ENCODE peak calls at places on chromosomes 2 and 18, in seven cellular contexts. K is astrocyte of the spinal cord, D is PC-3, L is upper lobe of right lung, F is osteoblast, S is bronchial epithelial cell, C is foreskin fibroblast. Y is an unnamed sample.

GRCh38 chr18:12585218-12585617 is 72.7 kb downstream of the SPIRE1 start:
- DNase-seq in K (no peak), D (no peak), L (no peak), F (peak; percentile 32), S (no peak), C (no peak), Y (no peak)

GRCh38 chr2:240225116-240225515 is 84.7 kb upstream of the OTOS start:
- DNase-seq in K (no peak), D (no peak), L (no peak), F (no peak), S (no peak), C (no peak), Y (no peak)

GRCh38 chr18:68262697-68263293 is 452.1 kb downstream of the TMX3 start:
- DNase-seq in K (peak; percentile 72), D (peak; percentile 88), L (no peak), F (peak; percentile 3), S (peak; percentile 92), C (peak; percentile 56), Y (peak; percentile 34)

GRCh38 chr2:147575106-147575505 is 269.7 kb upstream of the ACVR2A start:
- DNase-seq in K (no peak), D (no peak), L (no peak), F (no peak), S (peak; percentile 40), C (no peak), Y (no peak)

GRCh38 chr2:157940024-157940423 is 63.9 kb upstream of the ACVR1 start:
- DNase-seq in K (no peak), D (peak; percentile 52), L (no peak), F (no peak), S (peak; percentile 38), C (no peak), Y (no peak)

GRCh38 chr2:98880266-98881152 is 55.5 kb downstream of the CRACDL start:
- DNase-seq in K (no peak), D (no peak), L (peak; percentile 49), F (no peak), S (no peak), C (no peak), Y (no peak)

GRCh38 chr2:33038799-33039198 is 92.0 kb downstream of the LTBP1 start:
- DNase-seq in K (no peak), D (no peak), L (no peak), F (no peak), S (no peak), C (no peak), Y (no peak)

GRCh38 chr2:102024410-102024809 is 32.6 kb downstream of the IL1R2 start:
- DNase-seq in K (no peak), D (no peak), L (no peak), F (no peak), S (no peak), C (no peak), Y (no peak)

GRCh38 chr2:144459937-144460336 is 60.0 kb downstream of the ZEB2 start:
- DNase-seq in K (peak; percentile 65), D (no peak), L (no peak), F (peak; percentile 18), S (no peak), C (peak; percentile 59), Y (no peak)

GRCh38 chr2:239440511-239440959 is 39.7 kb upstream of the HDAC4 start:
- DNase-seq in K (peak; percentile 31), D (no peak), L (no peak), F (no peak), S (no peak), C (no peak), Y (no peak)

GRCh38 chr2:60873381-60873780 is 8.0 kb upstream of the REL start:
- DNase-seq in K (no peak), D (no peak), L (no peak), F (no peak), S (no peak), C (no peak), Y (no peak)

GRCh38 chr2:50492452-50492851 is 539.5 kb downstream of the NRXN1 start:
- DNase-seq in K (peak; percentile 60), D (peak; percentile 62), L (no peak), F (peak; percentile 82), S (peak; percentile 59), C (peak; percentile 17), Y (peak; percentile 44)

GRCh38 chr2:63424329-63425078 is 163.8 kb downstream of the WDPCP start:
- DNase-seq in K (peak; percentile 41), D (peak; percentile 85), L (no peak), F (no peak), S (peak; percentile 54), C (peak; percentile 24), Y (peak; percentile 1)

GRCh38 chr18:62525611-62526010 is 2.8 kb downstream of the ZCCHC2 start:
- DNase-seq in K (no peak), D (peak; percentile 32), L (no peak), F (no peak), S (no peak), C (no peak), Y (no peak)

GRCh38 chr18:48800877-48801727 is 149.7 kb downstream of the SMAD7 start:
- DNase-seq in K (no peak), D (no peak), L (peak; percentile 34), F (peak; percentile 91), S (no peak), C (peak; percentile 65), Y (no peak)

GRCh38 chr2:176083796-176084261 is at the start of gene EVX2:
- DNase-seq in K (no peak), D (no peak), L (no peak), F (peak; percentile 82), S (no peak), C (no peak), Y (no peak)

GRCh38 chr2:169446452-169446851 is 32.8 kb upstream of the BBS5 start:
- DNase-seq in K (no peak), D (no peak), L (no peak), F (no peak), S (no peak), C (no peak), Y (no peak)
- TF ChIP-seq CTCF in K (no peak), D (no peak), L (no peak), F (no peak), S (no peak), C (no peak), Y (no peak)

DNA sequence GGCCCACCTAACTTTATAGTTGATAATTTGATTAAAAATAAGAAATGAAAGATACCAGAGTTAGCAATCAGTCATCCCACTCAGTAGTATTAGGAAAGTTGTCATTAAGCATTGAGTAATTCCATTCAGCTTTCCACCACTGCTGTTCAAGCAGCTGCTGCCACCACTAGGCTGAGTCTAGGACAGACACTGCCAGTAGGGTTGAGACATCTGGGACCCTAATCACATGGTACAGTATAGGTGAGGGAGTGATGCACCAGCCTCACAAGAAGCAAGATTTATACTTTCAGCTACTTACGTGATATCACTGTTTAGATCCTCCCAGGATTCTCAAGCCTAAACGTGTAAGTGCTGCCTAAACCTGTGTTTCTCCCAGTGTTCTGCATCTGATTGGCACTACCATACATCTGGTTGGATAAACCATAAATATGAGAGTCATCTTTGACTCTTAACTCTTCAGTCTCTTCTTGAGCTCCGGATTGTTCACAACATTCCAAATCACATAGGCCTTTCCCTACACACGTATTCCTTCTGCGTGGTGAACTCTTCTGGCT is 3.2 kb downstream of the UBXN4 start:
- DNase-seq in K (peak; percentile 13), D (peak; percentile 62), L (no peak), F (no peak), S (peak; percentile 80), C (peak; percentile 49), Y (no peak)
- H3K4me3 ChIP-seq in K (no peak overlapping the region), D (no peak overlapping the region), L (no peak overlapping the region), F (no peak overlapping the region), S (no peak overlapping the region), C (no peak overlapping the region), Y (no peak overlapping the region)

DNA sequence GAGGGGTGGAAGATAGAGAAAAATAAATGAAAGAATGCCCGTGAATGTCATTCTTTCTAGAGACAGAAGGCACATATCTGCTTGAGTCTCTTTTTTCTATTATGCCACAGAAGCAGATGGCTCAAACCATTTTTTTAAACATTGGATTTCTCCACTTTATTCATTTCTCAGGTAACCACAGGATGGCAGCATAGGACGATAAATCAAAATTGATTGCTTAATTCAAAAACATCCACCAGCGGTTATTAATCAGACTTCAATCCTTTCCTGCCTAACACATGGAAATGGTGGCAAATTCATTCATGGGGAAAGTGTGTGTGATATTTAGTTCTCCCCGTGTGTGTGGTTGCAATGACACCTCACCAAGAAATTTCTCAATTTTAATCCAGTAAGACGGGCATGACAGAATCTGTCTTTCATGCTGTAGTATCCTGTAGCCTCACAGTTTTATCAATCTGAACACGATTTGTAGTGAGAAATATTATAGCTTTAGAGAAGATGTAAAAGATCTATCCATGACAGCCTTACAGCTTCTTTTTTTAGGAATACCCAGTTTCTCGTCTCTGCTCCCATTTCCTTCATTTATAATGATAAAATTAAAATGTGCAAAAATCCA is 72.2 kb downstream of the DSC3 start:
- DNase-seq in K (peak; percentile 16), D (peak; percentile 75), L (no peak), F (no peak), S (peak; percentile 77), C (no peak), Y (peak; percentile 22)
- TF ChIP-seq CTCF in K (peak; percentile 25), D (peak; percentile 76), L (peak; percentile 35), F (peak; percentile 27), S (peak; percentile 35), C (no peak), Y (peak; percentile 14)

DNA sequence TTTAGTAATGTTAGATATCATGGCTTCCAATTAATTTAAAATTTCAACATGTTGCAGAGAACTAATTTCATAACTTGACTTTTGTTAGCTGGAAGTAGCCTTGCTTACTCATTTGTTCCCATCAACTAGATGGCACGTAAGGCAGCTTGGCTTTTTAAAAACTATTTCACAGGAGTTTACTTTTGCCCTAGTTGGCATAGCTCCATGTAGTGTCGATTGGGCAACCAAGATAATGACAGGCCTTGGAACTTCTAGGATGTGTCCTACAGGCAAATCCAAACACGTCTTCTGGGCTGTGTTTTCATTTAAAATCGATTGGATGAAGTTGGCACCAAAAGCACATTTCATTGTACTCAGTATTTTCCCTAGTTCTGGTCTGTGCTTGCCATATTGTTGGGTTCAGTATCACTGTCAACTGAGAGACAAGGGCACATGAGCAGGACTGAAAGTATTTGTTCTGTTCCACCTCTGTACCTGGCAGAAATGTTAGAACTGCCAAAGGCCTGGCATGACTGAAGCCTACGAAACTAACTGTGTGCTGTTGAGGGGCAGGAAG is 29.4 kb downstream of the HADHB start:
- DNase-seq in K (peak; percentile 72), D (peak; percentile 7), L (no peak), F (peak; percentile 90), S (peak; percentile 100), C (peak; percentile 95), Y (peak; percentile 43)
- H3K4me3 ChIP-seq in K (no peak overlapping the region), D (no peak overlapping the region), L (no peak overlapping the region), F (peak overlapping the region; percentile 44), S (no peak overlapping the region), C (no peak overlapping the region), Y (no peak overlapping the region)

DNA sequence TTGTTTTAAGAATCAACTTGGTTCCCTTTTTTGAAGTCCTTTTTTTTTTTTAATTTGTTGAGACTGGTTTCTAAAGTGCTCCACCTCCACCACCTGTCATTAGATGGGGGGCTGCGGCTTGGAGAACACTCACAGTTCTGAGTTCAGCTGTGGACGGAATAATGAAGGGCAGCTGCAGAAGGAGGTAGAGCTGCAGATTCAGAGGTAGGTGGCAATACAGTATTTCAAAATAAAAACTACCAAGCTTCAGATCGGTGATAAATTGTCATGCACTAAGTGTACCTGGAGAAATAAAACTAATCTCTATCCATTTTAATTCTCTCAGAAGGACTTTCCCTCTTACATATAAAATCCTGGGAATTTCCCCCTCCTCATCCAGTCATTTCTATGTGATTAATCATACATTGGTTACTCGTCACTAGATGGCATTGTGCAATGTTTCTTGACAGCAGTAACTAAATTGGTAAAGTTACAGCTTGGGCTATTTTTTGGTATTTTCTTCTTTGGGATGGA is 81.1 kb upstream of the SLC39A10 start:
- DNase-seq in K (peak; percentile 69), D (peak; percentile 94), L (no peak), F (peak; percentile 94), S (peak; percentile 91), C (peak; percentile 63), Y (peak; percentile 54)
- TF ChIP-seq CTCF in K (no peak), D (peak; percentile 59), L (no peak), F (no peak), S (no peak), C (no peak), Y (no peak)